ENCODE peak calls at places on chromosome 21, in seven cellular contexts. One of them, this sample, is unnamed.

GRCh38 chr21:26116456-26117011 is 54.0 kb downstream of the APP start:
- DNase-seq in cardiac septum: no peak
- DNase-seq in fibroblast of lung: peak
- DNase-seq in occipital lobe: no peak
- DNase-seq in NCI-H1417: peak
- DNase-seq in CD8-positive, alpha-beta memory T cell: no peak
- DNase-seq in HEK293T: no peak
- DNase-seq in this sample: no peak

GRCh38 chr21:31132574-31133242 is 94.4 kb upstream of the KRTAP19-8 start:
- DNase-seq in CD8-positive, alpha-beta memory T cell: peak
- DNase-seq in HEK293T: no peak
- DNase-seq in fibroblast of lung: peak
- DNase-seq in NCI-H1417: no peak
- DNase-seq in cardiac septum: no peak
- DNase-seq in occipital lobe: no peak
- DNase-seq in this sample: no peak

GRCh38 chr21:33752260-33752659 is 110.0 kb downstream of the ITSN1 start:
- DNase-seq in HEK293T: no peak
- DNase-seq in occipital lobe: no peak
- DNase-seq in cardiac septum: no peak
- DNase-seq in fibroblast of lung: no peak
- DNase-seq in CD8-positive, alpha-beta memory T cell: no peak
- DNase-seq in NCI-H1417: no peak
- DNase-seq in this sample: no peak

GRCh38 chr21:31555741-31556191 is 103.7 kb upstream of the SOD1 start:
- DNase-seq in occipital lobe: no peak
- DNase-seq in HEK293T: no peak
- DNase-seq in NCI-H1417: peak
- DNase-seq in fibroblast of lung: no peak
- DNase-seq in CD8-positive, alpha-beta memory T cell: no peak
- DNase-seq in cardiac septum: peak
- DNase-seq in this sample: no peak

GRCh38 chr21:36504067-36505058 is 24.4 kb upstream of the CLDN14 start:
- DNase-seq in occipital lobe: no peak
- DNase-seq in NCI-H1417: peak
- DNase-seq in fibroblast of lung: peak
- DNase-seq in cardiac septum: no peak
- DNase-seq in CD8-positive, alpha-beta memory T cell: peak
- DNase-seq in HEK293T: peak
- DNase-seq in this sample: no peak

GRCh38 chr21:32698971-32699693 is 28.7 kb downstream of the SYNJ1 start:
- DNase-seq in occipital lobe: no peak
- DNase-seq in CD8-positive, alpha-beta memory T cell: no peak
- DNase-seq in cardiac septum: no peak
- DNase-seq in fibroblast of lung: peak
- DNase-seq in NCI-H1417: no peak
- DNase-seq in HEK293T: no peak
- DNase-seq in this sample: no peak

GRCh38 chr21:41147096-41147978 is 20.6 kb upstream of the BACE2 start:
- DNase-seq in HEK293T: no peak
- DNase-seq in NCI-H1417: no peak
- DNase-seq in occipital lobe: no peak
- DNase-seq in CD8-positive, alpha-beta memory T cell: no peak
- DNase-seq in cardiac septum: no peak
- DNase-seq in fibroblast of lung: no peak
- DNase-seq in this sample: no peak

GRCh38 chr21:32645261-32646182 is 33.3 kb upstream of the CFAP298 start:
- DNase-seq in HEK293T: no peak
- DNase-seq in cardiac septum: no peak
- DNase-seq in fibroblast of lung: no peak
- DNase-seq in CD8-positive, alpha-beta memory T cell: no peak
- DNase-seq in NCI-H1417: no peak
- DNase-seq in occipital lobe: no peak
- DNase-seq in this sample: no peak

GRCh38 chr21:45043541-45044020 is 30.8 kb upstream of the ADARB1 start:
- DNase-seq in NCI-H1417: no peak
- DNase-seq in HEK293T: no peak
- DNase-seq in occipital lobe: no peak
- DNase-seq in CD8-positive, alpha-beta memory T cell: no peak
- DNase-seq in fibroblast of lung: no peak
- DNase-seq in cardiac septum: peak
- DNase-seq in this sample: no peak

GRCh38 chr21:37060296-37060695 is 12.6 kb downstream of the PIGP start:
- DNase-seq in occipital lobe: peak
- DNase-seq in cardiac septum: no peak
- DNase-seq in CD8-positive, alpha-beta memory T cell: no peak
- DNase-seq in HEK293T: peak
- DNase-seq in NCI-H1417: peak
- DNase-seq in fibroblast of lung: peak
- DNase-seq in this sample: no peak

GRCh38 chr21:46607605-46608004 is 2.7 kb upstream of the S100B start:
- DNase-seq in fibroblast of lung: no peak
- DNase-seq in occipital lobe: no peak
- DNase-seq in HEK293T: no peak
- DNase-seq in NCI-H1417: no peak
- DNase-seq in cardiac septum: no peak
- DNase-seq in CD8-positive, alpha-beta memory T cell: no peak
- DNase-seq in this sample: no peak

GRCh38 chr21:41883582-41883981 is 4.4 kb upstream of the PRDM15 start:
- DNase-seq in NCI-H1417: no peak
- DNase-seq in fibroblast of lung: peak
- DNase-seq in HEK293T: no peak
- DNase-seq in cardiac septum: no peak
- DNase-seq in CD8-positive, alpha-beta memory T cell: no peak
- DNase-seq in occipital lobe: no peak
- DNase-seq in this sample: no peak

GRCh38 chr21:40556442-40556968 is 290.5 kb downstream of the DSCAM start:
- DNase-seq in CD8-positive, alpha-beta memory T cell: no peak
- DNase-seq in fibroblast of lung: no peak
- DNase-seq in occipital lobe: no peak
- DNase-seq in HEK293T: no peak
- DNase-seq in NCI-H1417: no peak
- DNase-seq in cardiac septum: no peak
- DNase-seq in this sample: no peak

GRCh38 chr21:28207776-28208175 is 784.9 kb downstream of the LTN1 start:
- DNase-seq in HEK293T: no peak
- DNase-seq in occipital lobe: no peak
- DNase-seq in fibroblast of lung: peak
- DNase-seq in cardiac septum: no peak
- DNase-seq in CD8-positive, alpha-beta memory T cell: no peak
- DNase-seq in NCI-H1417: peak
- DNase-seq in this sample: no peak

GRCh38 chr21:42235593-42235992 is 16.7 kb downstream of the ABCG1 start:
- DNase-seq in cardiac septum: no peak
- DNase-seq in NCI-H1417: no peak
- DNase-seq in HEK293T: no peak
- DNase-seq in CD8-positive, alpha-beta memory T cell: no peak
- DNase-seq in fibroblast of lung: no peak
- DNase-seq in occipital lobe: no peak
- DNase-seq in this sample: no peak

GRCh38 chr21:37974081-37974480 is 57.8 kb upstream of the KCNJ6 start:
- DNase-seq in CD8-positive, alpha-beta memory T cell: no peak
- DNase-seq in HEK293T: no peak
- DNase-seq in cardiac septum: no peak
- DNase-seq in fibroblast of lung: peak
- DNase-seq in occipital lobe: no peak
- DNase-seq in NCI-H1417: no peak
- DNase-seq in this sample: no peak

GRCh38 chr21:43910460-43910859 is 45.4 kb downstream of the AGPAT3 start:
- DNase-seq in cardiac septum: no peak
- DNase-seq in HEK293T: no peak
- DNase-seq in occipital lobe: no peak
- DNase-seq in fibroblast of lung: no peak
- DNase-seq in NCI-H1417: no peak
- DNase-seq in CD8-positive, alpha-beta memory T cell: no peak
- DNase-seq in this sample: no peak

GRCh38 chr21:25562660-25563059 is 44.6 kb downstream of the MRPL39 start:
- DNase-seq in HEK293T: no peak
- DNase-seq in occipital lobe: no peak
- DNase-seq in fibroblast of lung: no peak
- DNase-seq in cardiac septum: no peak
- DNase-seq in NCI-H1417: no peak
- DNase-seq in CD8-positive, alpha-beta memory T cell: no peak
- DNase-seq in this sample: no peak

This sample was measured in T-helper 1 cell.